ENCODE peak calls at places on chromosomes 13 and 19, in eight cellular contexts. One of them, this sample, is unnamed.

GRCh38 chr19:31049431-31049830 is 299.8 kb downstream of the TSHZ3 start:
- DNase-seq in HT-29: no peak
- DNase-seq in mucosa of descending colon: peak
- DNase-seq in fibroblast of pulmonary artery: no peak
- DNase-seq in HT1080: no peak
- DNase-seq in T follicular helper cell: no peak
- DNase-seq in activated CD4-positive, alpha-beta T cell treated with anti-CD3 and anti-CD28 coated beads, Interleukin-2, amount 50 U/mL, for 48 hours: no peak
- DNase-seq in NT2/D1: no peak
- DNase-seq in this sample: no peak

GRCh38 chr13:109785141-109785891 is 1.1 kb downstream of the IRS2 start:
- DNase-seq in HT-29: peak
- DNase-seq in mucosa of descending colon: peak
- DNase-seq in fibroblast of pulmonary artery: peak
- DNase-seq in HT1080: peak
- DNase-seq in T follicular helper cell: no peak
- DNase-seq in activated CD4-positive, alpha-beta T cell treated with anti-CD3 and anti-CD28 coated beads, Interleukin-2, amount 50 U/mL, for 48 hours: peak
- DNase-seq in NT2/D1: peak
- DNase-seq in this sample: peak

GRCh38 chr13:31161583-31162150 is at the start of gene HSPH1:
- DNase-seq in HT-29: peak
- DNase-seq in mucosa of descending colon: peak
- DNase-seq in fibroblast of pulmonary artery: peak
- DNase-seq in HT1080: peak
- DNase-seq in T follicular helper cell: peak
- DNase-seq in activated CD4-positive, alpha-beta T cell treated with anti-CD3 and anti-CD28 coated beads, Interleukin-2, amount 50 U/mL, for 48 hours: peak
- DNase-seq in NT2/D1: peak
- DNase-seq in this sample: peak

GRCh38 chr19:55599468-55600335 is at the start of the genes FIZ1 and ZNF524:
- DNase-seq in HT-29: peak
- DNase-seq in mucosa of descending colon: peak
- DNase-seq in fibroblast of pulmonary artery: peak
- DNase-seq in HT1080: peak
- DNase-seq in T follicular helper cell: peak
- DNase-seq in activated CD4-positive, alpha-beta T cell treated with anti-CD3 and anti-CD28 coated beads, Interleukin-2, amount 50 U/mL, for 48 hours: peak
- DNase-seq in NT2/D1: peak
- DNase-seq in this sample: peak

GRCh38 chr13:52833261-52833660 is 15.2 kb downstream of the PCDH8 start:
- DNase-seq in HT-29: no peak
- DNase-seq in mucosa of descending colon: no peak
- DNase-seq in fibroblast of pulmonary artery: no peak
- DNase-seq in HT1080: no peak
- DNase-seq in T follicular helper cell: no peak
- DNase-seq in activated CD4-positive, alpha-beta T cell treated with anti-CD3 and anti-CD28 coated beads, Interleukin-2, amount 50 U/mL, for 48 hours: no peak
- DNase-seq in NT2/D1: no peak
- DNase-seq in this sample: no peak

GRCh38 chr19:50344661-50345318 is 15.6 kb upstream of the KCNC3 start:
- DNase-seq in HT-29: no peak
- DNase-seq in mucosa of descending colon: no peak
- DNase-seq in fibroblast of pulmonary artery: no peak
- DNase-seq in HT1080: no peak
- DNase-seq in T follicular helper cell: no peak
- DNase-seq in activated CD4-positive, alpha-beta T cell treated with anti-CD3 and anti-CD28 coated beads, Interleukin-2, amount 50 U/mL, for 48 hours: no peak
- DNase-seq in NT2/D1: no peak
- DNase-seq in this sample: no peak

GRCh38 chr13:80359459-80360297 is 18.8 kb upstream of the SPRY2 start:
- DNase-seq in HT-29: no peak
- DNase-seq in mucosa of descending colon: no peak
- DNase-seq in fibroblast of pulmonary artery: peak
- DNase-seq in HT1080: no peak
- DNase-seq in T follicular helper cell: no peak
- DNase-seq in activated CD4-positive, alpha-beta T cell treated with anti-CD3 and anti-CD28 coated beads, Interleukin-2, amount 50 U/mL, for 48 hours: no peak
- DNase-seq in NT2/D1: peak
- DNase-seq in this sample: no peak

GRCh38 chr13:26406791-26407190 is 150.7 kb upstream of the WASF3 start:
- DNase-seq in HT-29: no peak
- DNase-seq in mucosa of descending colon: no peak
- DNase-seq in fibroblast of pulmonary artery: no peak
- DNase-seq in HT1080: no peak
- DNase-seq in T follicular helper cell: no peak
- DNase-seq in activated CD4-positive, alpha-beta T cell treated with anti-CD3 and anti-CD28 coated beads, Interleukin-2, amount 50 U/mL, for 48 hours: no peak
- DNase-seq in NT2/D1: no peak
- DNase-seq in this sample: no peak

GRCh38 chr19:7540761-7541480 is 5.4 kb downstream of the PNPLA6 start:
- DNase-seq in HT-29: no peak
- DNase-seq in mucosa of descending colon: no peak
- DNase-seq in fibroblast of pulmonary artery: peak
- DNase-seq in HT1080: peak
- DNase-seq in T follicular helper cell: no peak
- DNase-seq in activated CD4-positive, alpha-beta T cell treated with anti-CD3 and anti-CD28 coated beads, Interleukin-2, amount 50 U/mL, for 48 hours: peak
- DNase-seq in NT2/D1: peak
- DNase-seq in this sample: no peak

GRCh38 chr13:97434417-97435296 is 688 bp downstream of the RAP2A start:
- DNase-seq in HT-29: peak
- DNase-seq in mucosa of descending colon: peak
- DNase-seq in fibroblast of pulmonary artery: peak
- DNase-seq in HT1080: peak
- DNase-seq in T follicular helper cell: peak
- DNase-seq in activated CD4-positive, alpha-beta T cell treated with anti-CD3 and anti-CD28 coated beads, Interleukin-2, amount 50 U/mL, for 48 hours: peak
- DNase-seq in NT2/D1: no peak
- DNase-seq in this sample: no peak

GRCh38 chr19:13978306-13978705 is 26.0 kb downstream of the DCAF15 start:
- DNase-seq in HT-29: peak
- DNase-seq in mucosa of descending colon: peak
- DNase-seq in fibroblast of pulmonary artery: peak
- DNase-seq in HT1080: no peak
- DNase-seq in T follicular helper cell: no peak
- DNase-seq in activated CD4-positive, alpha-beta T cell treated with anti-CD3 and anti-CD28 coated beads, Interleukin-2, amount 50 U/mL, for 48 hours: peak
- DNase-seq in NT2/D1: peak
- DNase-seq in this sample: no peak

GRCh38 chr13:39954476-39954875 is 299.0 kb downstream of the COG6 start:
- DNase-seq in HT-29: no peak
- DNase-seq in mucosa of descending colon: no peak
- DNase-seq in fibroblast of pulmonary artery: no peak
- DNase-seq in HT1080: no peak
- DNase-seq in T follicular helper cell: no peak
- DNase-seq in activated CD4-positive, alpha-beta T cell treated with anti-CD3 and anti-CD28 coated beads, Interleukin-2, amount 50 U/mL, for 48 hours: no peak
- DNase-seq in NT2/D1: no peak
- DNase-seq in this sample: no peak

GRCh38 chr13:33184530-33184929 is 101.0 kb downstream of the STARD13 start:
- DNase-seq in HT-29: no peak
- DNase-seq in mucosa of descending colon: no peak
- DNase-seq in fibroblast of pulmonary artery: no peak
- DNase-seq in HT1080: no peak
- DNase-seq in T follicular helper cell: no peak
- DNase-seq in activated CD4-positive, alpha-beta T cell treated with anti-CD3 and anti-CD28 coated beads, Interleukin-2, amount 50 U/mL, for 48 hours: no peak
- DNase-seq in NT2/D1: no peak
- DNase-seq in this sample: no peak

GRCh38 chr13:111961236-111961635 is 105.7 kb upstream of the SOX1 start:
- DNase-seq in HT-29: no peak
- DNase-seq in mucosa of descending colon: no peak
- DNase-seq in fibroblast of pulmonary artery: no peak
- DNase-seq in HT1080: no peak
- DNase-seq in T follicular helper cell: no peak
- DNase-seq in activated CD4-positive, alpha-beta T cell treated with anti-CD3 and anti-CD28 coated beads, Interleukin-2, amount 50 U/mL, for 48 hours: no peak
- DNase-seq in NT2/D1: no peak
- DNase-seq in this sample: no peak

GRCh38 chr19:51365211-51366049 is 758 bp downstream of the ETFB start:
- DNase-seq in HT-29: peak
- DNase-seq in mucosa of descending colon: peak
- DNase-seq in fibroblast of pulmonary artery: peak
- DNase-seq in HT1080: peak
- DNase-seq in T follicular helper cell: no peak
- DNase-seq in activated CD4-positive, alpha-beta T cell treated with anti-CD3 and anti-CD28 coated beads, Interleukin-2, amount 50 U/mL, for 48 hours: peak
- DNase-seq in NT2/D1: no peak
- DNase-seq in this sample: peak

GRCh38 chr13:101767096-101767495 is 314.6 kb downstream of the ITGBL1 start:
- DNase-seq in HT-29: no peak
- DNase-seq in mucosa of descending colon: no peak
- DNase-seq in fibroblast of pulmonary artery: no peak
- DNase-seq in HT1080: no peak
- DNase-seq in T follicular helper cell: no peak
- DNase-seq in activated CD4-positive, alpha-beta T cell treated with anti-CD3 and anti-CD28 coated beads, Interleukin-2, amount 50 U/mL, for 48 hours: no peak
- DNase-seq in NT2/D1: no peak
- DNase-seq in this sample: no peak

GRCh38 chr19:14383898-14384669 is 2.8 kb downstream of the ADGRE5 start:
- DNase-seq in HT-29: no peak
- DNase-seq in mucosa of descending colon: peak
- DNase-seq in fibroblast of pulmonary artery: peak
- DNase-seq in HT1080: peak
- DNase-seq in T follicular helper cell: peak
- DNase-seq in activated CD4-positive, alpha-beta T cell treated with anti-CD3 and anti-CD28 coated beads, Interleukin-2, amount 50 U/mL, for 48 hours: no peak
- DNase-seq in NT2/D1: no peak
- DNase-seq in this sample: peak

GRCh38 chr19:1041835-1042685 is 2.2 kb downstream of the ABCA7 start:
- DNase-seq in HT-29: peak
- DNase-seq in mucosa of descending colon: peak
- DNase-seq in fibroblast of pulmonary artery: no peak
- DNase-seq in HT1080: no peak
- DNase-seq in T follicular helper cell: no peak
- DNase-seq in activated CD4-positive, alpha-beta T cell treated with anti-CD3 and anti-CD28 coated beads, Interleukin-2, amount 50 U/mL, for 48 hours: no peak
- DNase-seq in NT2/D1: no peak
- DNase-seq in this sample: no peak

GRCh38 chr19:41795031-41795461 is 1.3 kb upstream of the CEACAM3 start:
- DNase-seq in HT-29: peak
- DNase-seq in mucosa of descending colon: peak
- DNase-seq in fibroblast of pulmonary artery: peak
- DNase-seq in HT1080: peak
- DNase-seq in T follicular helper cell: peak
- DNase-seq in activated CD4-positive, alpha-beta T cell treated with anti-CD3 and anti-CD28 coated beads, Interleukin-2, amount 50 U/mL, for 48 hours: peak
- DNase-seq in NT2/D1: peak
- DNase-seq in this sample: no peak

GRCh38 chr13:40148103-40148502 is 492.6 kb downstream of the COG6 start:
- DNase-seq in HT-29: no peak
- DNase-seq in mucosa of descending colon: no peak
- DNase-seq in fibroblast of pulmonary artery: no peak
- DNase-seq in HT1080: no peak
- DNase-seq in T follicular helper cell: no peak
- DNase-seq in activated CD4-positive, alpha-beta T cell treated with anti-CD3 and anti-CD28 coated beads, Interleukin-2, amount 50 U/mL, for 48 hours: peak
- DNase-seq in NT2/D1: no peak
- DNase-seq in this sample: no peak

GRCh38 chr13:101779147-101779546 is 326.7 kb downstream of the ITGBL1 start:
- DNase-seq in HT-29: no peak
- DNase-seq in mucosa of descending colon: no peak
- DNase-seq in fibroblast of pulmonary artery: no peak
- DNase-seq in HT1080: no peak
- DNase-seq in T follicular helper cell: no peak
- DNase-seq in activated CD4-positive, alpha-beta T cell treated with anti-CD3 and anti-CD28 coated beads, Interleukin-2, amount 50 U/mL, for 48 hours: no peak
- DNase-seq in NT2/D1: no peak
- DNase-seq in this sample: no peak

GRCh38 chr13:74288361-74288911 is 154.2 kb upstream of the KLF12 start:
- DNase-seq in HT-29: peak
- DNase-seq in mucosa of descending colon: peak
- DNase-seq in fibroblast of pulmonary artery: no peak
- DNase-seq in HT1080: no peak
- DNase-seq in T follicular helper cell: no peak
- DNase-seq in activated CD4-positive, alpha-beta T cell treated with anti-CD3 and anti-CD28 coated beads, Interleukin-2, amount 50 U/mL, for 48 hours: peak
- DNase-seq in NT2/D1: no peak
- DNase-seq in this sample: no peak

GRCh38 chr19:40302224-40303011 is 17.3 kb upstream of the AKT2 start:
- DNase-seq in HT-29: no peak
- DNase-seq in mucosa of descending colon: no peak
- DNase-seq in fibroblast of pulmonary artery: no peak
- DNase-seq in HT1080: no peak
- DNase-seq in T follicular helper cell: no peak
- DNase-seq in activated CD4-positive, alpha-beta T cell treated with anti-CD3 and anti-CD28 coated beads, Interleukin-2, amount 50 U/mL, for 48 hours: no peak
- DNase-seq in NT2/D1: no peak
- DNase-seq in this sample: no peak

GRCh38 chr19:56104423-56104822 is 16.7 kb downstream of the ZNF787 start:
- DNase-seq in HT-29: no peak
- DNase-seq in mucosa of descending colon: no peak
- DNase-seq in fibroblast of pulmonary artery: no peak
- DNase-seq in HT1080: no peak
- DNase-seq in T follicular helper cell: no peak
- DNase-seq in activated CD4-positive, alpha-beta T cell treated with anti-CD3 and anti-CD28 coated beads, Interleukin-2, amount 50 U/mL, for 48 hours: no peak
- DNase-seq in NT2/D1: no peak
- DNase-seq in this sample: no peak

GRCh38 chr19:3580156-3580955 is 4.9 kb upstream of the GIPC3 start:
- DNase-seq in HT-29: no peak
- DNase-seq in mucosa of descending colon: peak
- DNase-seq in fibroblast of pulmonary artery: peak
- DNase-seq in HT1080: peak
- DNase-seq in T follicular helper cell: no peak
- DNase-seq in activated CD4-positive, alpha-beta T cell treated with anti-CD3 and anti-CD28 coated beads, Interleukin-2, amount 50 U/mL, for 48 hours: no peak
- DNase-seq in NT2/D1: no peak
- DNase-seq in this sample: peak

GRCh38 chr19:7391218-7391670 is 42.5 kb downstream of the ARHGEF18 start:
- DNase-seq in HT-29: peak
- DNase-seq in mucosa of descending colon: peak
- DNase-seq in fibroblast of pulmonary artery: peak
- DNase-seq in HT1080: peak
- DNase-seq in T follicular helper cell: no peak
- DNase-seq in activated CD4-positive, alpha-beta T cell treated with anti-CD3 and anti-CD28 coated beads, Interleukin-2, amount 50 U/mL, for 48 hours: no peak
- DNase-seq in NT2/D1: no peak
- DNase-seq in this sample: peak

GRCh38 chr13:22114630-22115311 is 443.9 kb downstream of the FGF9 start:
- DNase-seq in HT-29: no peak
- DNase-seq in mucosa of descending colon: peak
- DNase-seq in fibroblast of pulmonary artery: no peak
- DNase-seq in HT1080: no peak
- DNase-seq in T follicular helper cell: peak
- DNase-seq in activated CD4-positive, alpha-beta T cell treated with anti-CD3 and anti-CD28 coated beads, Interleukin-2, amount 50 U/mL, for 48 hours: no peak
- DNase-seq in NT2/D1: no peak
- DNase-seq in this sample: no peak

GRCh38 chr19:510606-511100 is 3.4 kb downstream of the TPGS1 start:
- DNase-seq in HT-29: peak
- DNase-seq in mucosa of descending colon: peak
- DNase-seq in fibroblast of pulmonary artery: peak
- DNase-seq in HT1080: peak
- DNase-seq in T follicular helper cell: peak
- DNase-seq in activated CD4-positive, alpha-beta T cell treated with anti-CD3 and anti-CD28 coated beads, Interleukin-2, amount 50 U/mL, for 48 hours: peak
- DNase-seq in NT2/D1: peak
- DNase-seq in this sample: peak

GRCh38 chr13:48531416-48532145 is 1.3 kb downstream of the RCBTB2 start:
- DNase-seq in HT-29: no peak
- DNase-seq in mucosa of descending colon: peak
- DNase-seq in fibroblast of pulmonary artery: no peak
- DNase-seq in HT1080: no peak
- DNase-seq in T follicular helper cell: no peak
- DNase-seq in activated CD4-positive, alpha-beta T cell treated with anti-CD3 and anti-CD28 coated beads, Interleukin-2, amount 50 U/mL, for 48 hours: peak
- DNase-seq in NT2/D1: no peak
- DNase-seq in this sample: no peak

GRCh38 chr19:55248704-55249103 is 10.1 kb downstream of the PPP6R1 start:
- DNase-seq in HT-29: no peak
- DNase-seq in mucosa of descending colon: no peak
- DNase-seq in fibroblast of pulmonary artery: no peak
- DNase-seq in HT1080: no peak
- DNase-seq in T follicular helper cell: no peak
- DNase-seq in activated CD4-positive, alpha-beta T cell treated with anti-CD3 and anti-CD28 coated beads, Interleukin-2, amount 50 U/mL, for 48 hours: no peak
- DNase-seq in NT2/D1: no peak
- DNase-seq in this sample: no peak

GRCh38 chr13:112441779-112442310 is 65.7 kb downstream of the SPACA7 start:
- DNase-seq in HT-29: no peak
- DNase-seq in mucosa of descending colon: no peak
- DNase-seq in fibroblast of pulmonary artery: no peak
- DNase-seq in HT1080: no peak
- DNase-seq in T follicular helper cell: no peak
- DNase-seq in activated CD4-positive, alpha-beta T cell treated with anti-CD3 and anti-CD28 coated beads, Interleukin-2, amount 50 U/mL, for 48 hours: no peak
- DNase-seq in NT2/D1: no peak
- DNase-seq in this sample: no peak

GRCh38 chr19:45779231-45780145 is 2.8 kb downstream of the DMPK start:
- DNase-seq in HT-29: peak
- DNase-seq in mucosa of descending colon: peak
- DNase-seq in fibroblast of pulmonary artery: peak
- DNase-seq in HT1080: no peak
- DNase-seq in T follicular helper cell: peak
- DNase-seq in activated CD4-positive, alpha-beta T cell treated with anti-CD3 and anti-CD28 coated beads, Interleukin-2, amount 50 U/mL, for 48 hours: peak
- DNase-seq in NT2/D1: no peak
- DNase-seq in this sample: no peak

GRCh38 chr13:46367622-46368327 is 19.3 kb downstream of the RUBCNL start:
- DNase-seq in HT-29: no peak
- DNase-seq in mucosa of descending colon: no peak
- DNase-seq in fibroblast of pulmonary artery: peak
- DNase-seq in HT1080: peak
- DNase-seq in T follicular helper cell: no peak
- DNase-seq in activated CD4-positive, alpha-beta T cell treated with anti-CD3 and anti-CD28 coated beads, Interleukin-2, amount 50 U/mL, for 48 hours: no peak
- DNase-seq in NT2/D1: no peak
- DNase-seq in this sample: peak

GRCh38 chr13:31887311-31887710 is 144.3 kb upstream of the FRY start:
- DNase-seq in HT-29: no peak
- DNase-seq in mucosa of descending colon: no peak
- DNase-seq in fibroblast of pulmonary artery: peak
- DNase-seq in HT1080: no peak
- DNase-seq in T follicular helper cell: no peak
- DNase-seq in activated CD4-positive, alpha-beta T cell treated with anti-CD3 and anti-CD28 coated beads, Interleukin-2, amount 50 U/mL, for 48 hours: no peak
- DNase-seq in NT2/D1: no peak
- DNase-seq in this sample: no peak